ENCODE peak calls at places on chromosomes 4 and X, in six cellular contexts. V, S, K, W, I and U are unnamed samples.

GRCh38 chr4:83231620-83232056 is 53.0 kb downstream of the COQ2 start:
- DNase-seq in W (no peak), V (no peak), I (peak; percentile 73), S (no peak), K (no peak), U (peak; percentile 54)

GRCh38 chr4:85955614-85956295 is 404.1 kb downstream of the MAPK10 start:
- DNase-seq in K (no peak), W (no peak), I (no peak), V (no peak), S (no peak), U (no peak)

GRCh38 chr4:63106600-63106999 is 1302.7 kb downstream of the TECRL start:
- DNase-seq in K (no peak), V (no peak), W (no peak), I (no peak), S (no peak), U (no peak)

GRCh38 chr4:71231073-71231752 is 107.6 kb upstream of the SLC4A4 start:
- DNase-seq in K (no peak), S (no peak), I (no peak), V (peak; percentile 86), W (peak; percentile 90), U (no peak)

GRCh38 chr4:113467581-113467980 is 294.0 kb downstream of the CAMK2D start:
- DNase-seq in K (no peak), W (no peak), V (no peak), I (peak; percentile 78), S (no peak), U (no peak)

GRCh38 chr4:3516061-3516835 is 16.0 kb downstream of the LRPAP1 start:
- DNase-seq in V (no peak), S (no peak), I (no peak), W (peak; percentile 7), K (peak; percentile 62), U (no peak)

GRCh38 chr4:140156529-140157171 is 2.7 kb upstream of the MAML3 start:
- DNase-seq in V (no peak), S (no peak), W (no peak), I (no peak), K (no peak), U (peak; percentile 65)

GRCh38 chrX:124211312-124211942 is 121.0 kb upstream of the TEX13D start:
- DNase-seq in V (no peak), W (no peak), I (peak; percentile 43), S (peak; percentile 32), K (no peak), U (peak; percentile 22)

GRCh38 chr4:102825261-102826071 is 1.9 kb downstream of the UBE2D3 start:
- DNase-seq in I (peak; percentile 77), K (no peak), S (peak; percentile 63), W (no peak), V (peak; percentile 65), U (peak; percentile 40)

GRCh38 chr4:174248407-174248806 is 35.1 kb downstream of the FBXO8 start:
- DNase-seq in V (no peak), I (no peak), K (no peak), W (no peak), S (no peak), U (no peak)